ENCODE peak calls at places on chromosomes 7 and 10, in nine cellular contexts. One of them, this sample, is unnamed.

GRCh38 chr7:6375346-6376101 is 72.2 kb downstream of the DAGLB start:
- DNase-seq in testis: peak
- DNase-seq in H54: no peak
- DNase-seq in ovary: no peak
- DNase-seq in GM12892: no peak
- DNase-seq in GM12891: no peak
- DNase-seq in heart left ventricle: no peak
- DNase-seq in uterus: no peak
- DNase-seq in IMR-90: peak
- DNase-seq in this sample: peak

GRCh38 chr10:1465421-1465902 is 271.9 kb downstream of the ADARB2 start:
- DNase-seq in ovary: no peak
- DNase-seq in IMR-90: no peak
- DNase-seq in testis: no peak
- DNase-seq in GM12892: peak
- DNase-seq in uterus: no peak
- DNase-seq in GM12891: no peak
- DNase-seq in heart left ventricle: no peak
- DNase-seq in H54: no peak
- DNase-seq in this sample: no peak

GRCh38 chr10:29007748-29008610 is 280.9 kb upstream of the LYZL1 start:
- DNase-seq in GM12892: no peak
- DNase-seq in testis: peak
- DNase-seq in uterus: no peak
- DNase-seq in ovary: peak
- DNase-seq in GM12891: no peak
- DNase-seq in H54: no peak
- DNase-seq in heart left ventricle: no peak
- DNase-seq in IMR-90: no peak
- DNase-seq in this sample: no peak

GRCh38 chr7:91034459-91035368 is 229.5 kb upstream of the FZD1 start:
- DNase-seq in GM12891: no peak
- DNase-seq in IMR-90: peak
- DNase-seq in testis: peak
- DNase-seq in H54: peak
- DNase-seq in uterus: peak
- DNase-seq in GM12892: peak
- DNase-seq in ovary: no peak
- DNase-seq in heart left ventricle: peak
- DNase-seq in this sample: peak

GRCh38 chr10:89215511-89215910 is 8.4 kb upstream of the CH25H start:
- DNase-seq in testis: no peak
- DNase-seq in ovary: no peak
- DNase-seq in GM12892: no peak
- DNase-seq in heart left ventricle: no peak
- DNase-seq in H54: no peak
- DNase-seq in uterus: no peak
- DNase-seq in GM12891: no peak
- DNase-seq in IMR-90: peak
- DNase-seq in this sample: no peak

GRCh38 chr7:2707481-2707880 is 19.5 kb downstream of the AMZ1 start:
- DNase-seq in H54: no peak
- DNase-seq in GM12891: no peak
- DNase-seq in GM12892: no peak
- DNase-seq in IMR-90: no peak
- DNase-seq in heart left ventricle: no peak
- DNase-seq in ovary: no peak
- DNase-seq in uterus: no peak
- DNase-seq in testis: no peak
- DNase-seq in this sample: no peak

GRCh38 chr7:21253740-21254687 is 173.9 kb upstream of the SP4 start:
- DNase-seq in heart left ventricle: no peak
- DNase-seq in ovary: no peak
- DNase-seq in testis: peak
- DNase-seq in GM12891: peak
- DNase-seq in H54: peak
- DNase-seq in uterus: no peak
- DNase-seq in IMR-90: peak
- DNase-seq in GM12892: no peak
- DNase-seq in this sample: peak

GRCh38 chr10:132722980-132723970 is 62.7 kb downstream of the NKX6-2 start:
- DNase-seq in heart left ventricle: peak
- DNase-seq in GM12892: no peak
- DNase-seq in H54: no peak
- DNase-seq in IMR-90: no peak
- DNase-seq in testis: peak
- DNase-seq in uterus: no peak
- DNase-seq in GM12891: no peak
- DNase-seq in ovary: no peak
- DNase-seq in this sample: no peak

GRCh38 chr10:5442056-5442989 is 30.0 kb downstream of the NET1 start:
- DNase-seq in uterus: no peak
- DNase-seq in GM12891: no peak
- DNase-seq in testis: peak
- DNase-seq in H54: no peak
- DNase-seq in GM12892: no peak
- DNase-seq in ovary: no peak
- DNase-seq in heart left ventricle: no peak
- DNase-seq in IMR-90: peak
- DNase-seq in this sample: no peak

GRCh38 chr10:71893920-71894319 is 42.9 kb upstream of the PSAP start:
- DNase-seq in heart left ventricle: no peak
- DNase-seq in GM12892: no peak
- DNase-seq in GM12891: no peak
- DNase-seq in ovary: peak
- DNase-seq in testis: no peak
- DNase-seq in H54: no peak
- DNase-seq in IMR-90: no peak
- DNase-seq in uterus: no peak
- DNase-seq in this sample: no peak

GRCh38 chr7:139702313-139702731 is 75.5 kb downstream of the HIPK2 start:
- DNase-seq in IMR-90: no peak
- DNase-seq in GM12892: no peak
- DNase-seq in ovary: peak
- DNase-seq in heart left ventricle: peak
- DNase-seq in uterus: no peak
- DNase-seq in testis: no peak
- DNase-seq in H54: no peak
- DNase-seq in GM12891: no peak
- DNase-seq in this sample: no peak

GRCh38 chr7:79272066-79272669 is 181.3 kb downstream of the MAGI2 start:
- DNase-seq in testis: no peak
- DNase-seq in IMR-90: peak
- DNase-seq in heart left ventricle: no peak
- DNase-seq in GM12892: no peak
- DNase-seq in GM12891: no peak
- DNase-seq in ovary: no peak
- DNase-seq in uterus: no peak
- DNase-seq in H54: no peak
- DNase-seq in this sample: no peak

DNA sequence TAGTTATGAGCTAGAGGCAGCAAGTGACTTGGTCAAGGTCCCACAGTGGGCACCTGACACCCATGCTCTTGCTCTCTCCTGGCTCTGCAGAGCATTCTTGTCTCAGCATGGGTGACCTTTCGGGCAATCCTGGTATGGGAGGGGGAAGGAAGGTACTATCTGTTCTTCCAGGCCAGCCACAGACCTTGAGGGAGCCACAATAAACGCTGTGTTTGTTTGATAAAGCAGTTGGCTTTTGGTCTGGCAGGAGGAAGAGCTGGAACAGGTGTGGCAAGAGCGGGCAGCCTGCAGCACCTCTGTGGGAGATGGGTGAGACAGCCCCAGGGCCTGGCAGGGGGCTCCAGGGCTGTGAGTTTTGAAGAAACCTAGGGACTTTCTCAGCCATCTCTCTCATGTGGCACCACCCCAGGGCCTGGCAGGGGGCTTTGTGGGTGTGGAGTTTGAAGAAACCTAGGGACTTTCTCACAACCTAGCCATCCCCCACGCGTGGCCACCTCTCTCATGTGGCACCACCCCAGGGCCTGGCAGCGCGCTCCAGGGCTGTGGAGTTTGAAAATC is 11.4 kb downstream of the CLDN3 start:
- DNase-seq in H54: no peak
- DNase-seq in uterus: no peak
- DNase-seq in GM12892: no peak
- DNase-seq in testis: no peak
- DNase-seq in IMR-90: no peak
- DNase-seq in heart left ventricle: no peak
- DNase-seq in GM12891: no peak
- DNase-seq in ovary: no peak
- DNase-seq in this sample: peak
- TF ChIP-seq POLR2A in H54: no peak
- TF ChIP-seq POLR2A in uterus: no peak
- TF ChIP-seq POLR2A in GM12892: no peak
- TF ChIP-seq POLR2A in testis: no peak
- TF ChIP-seq POLR2A in IMR-90: no peak
- TF ChIP-seq POLR2A in heart left ventricle: no peak
- TF ChIP-seq POLR2A in GM12891: no peak
- TF ChIP-seq POLR2A in ovary: no peak
- TF ChIP-seq POLR2A in this sample: no peak

DNA sequence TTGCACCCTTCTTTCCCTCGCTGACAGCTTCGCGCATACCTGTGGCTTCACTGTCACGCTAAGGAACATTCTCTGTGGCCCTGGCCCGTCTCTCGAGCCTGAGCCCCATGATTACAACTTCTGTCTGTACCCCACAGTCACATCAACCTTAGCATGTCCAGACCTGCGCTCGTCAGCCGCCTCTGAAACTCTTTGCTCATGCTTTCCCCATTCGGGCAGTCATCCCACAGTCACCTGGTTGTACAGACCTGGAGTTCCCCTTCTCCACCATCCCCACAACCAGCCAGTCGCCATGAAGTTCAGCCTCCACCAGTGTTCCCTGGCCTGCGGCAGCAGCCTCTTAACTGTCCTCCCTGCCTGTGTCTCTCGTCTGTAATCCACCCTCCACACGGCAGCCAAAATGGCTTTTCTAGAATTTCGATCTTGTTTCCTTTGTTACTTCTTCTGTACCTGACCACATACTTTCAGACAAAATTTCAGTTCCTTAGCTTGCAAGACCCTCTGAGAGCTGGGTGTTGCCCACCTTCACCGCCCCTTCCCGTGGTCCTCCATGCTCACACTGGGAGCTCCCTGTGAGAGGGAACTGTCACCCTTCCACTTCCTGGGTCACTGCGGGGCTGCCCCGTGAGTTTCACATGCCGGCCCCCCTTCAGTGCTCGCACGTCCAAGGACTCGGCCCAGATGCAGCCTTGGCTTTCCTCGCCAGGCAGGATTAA is 229.2 kb downstream of the CELF2 start:
- DNase-seq in uterus: no peak
- DNase-seq in testis: no peak
- DNase-seq in GM12891: peak
- DNase-seq in IMR-90: no peak
- DNase-seq in heart left ventricle: no peak
- DNase-seq in GM12892: no peak
- DNase-seq in H54: no peak
- DNase-seq in ovary: no peak
- DNase-seq in this sample: no peak
- TF ChIP-seq POLR2A in uterus: no peak
- TF ChIP-seq POLR2A in testis: no peak
- TF ChIP-seq POLR2A in GM12891: peak
- TF ChIP-seq POLR2A in IMR-90: no peak
- TF ChIP-seq POLR2A in heart left ventricle: no peak
- TF ChIP-seq POLR2A in GM12892: no peak
- TF ChIP-seq POLR2A in H54: no peak
- TF ChIP-seq POLR2A in ovary: no peak
- TF ChIP-seq POLR2A in this sample: no peak

DNA sequence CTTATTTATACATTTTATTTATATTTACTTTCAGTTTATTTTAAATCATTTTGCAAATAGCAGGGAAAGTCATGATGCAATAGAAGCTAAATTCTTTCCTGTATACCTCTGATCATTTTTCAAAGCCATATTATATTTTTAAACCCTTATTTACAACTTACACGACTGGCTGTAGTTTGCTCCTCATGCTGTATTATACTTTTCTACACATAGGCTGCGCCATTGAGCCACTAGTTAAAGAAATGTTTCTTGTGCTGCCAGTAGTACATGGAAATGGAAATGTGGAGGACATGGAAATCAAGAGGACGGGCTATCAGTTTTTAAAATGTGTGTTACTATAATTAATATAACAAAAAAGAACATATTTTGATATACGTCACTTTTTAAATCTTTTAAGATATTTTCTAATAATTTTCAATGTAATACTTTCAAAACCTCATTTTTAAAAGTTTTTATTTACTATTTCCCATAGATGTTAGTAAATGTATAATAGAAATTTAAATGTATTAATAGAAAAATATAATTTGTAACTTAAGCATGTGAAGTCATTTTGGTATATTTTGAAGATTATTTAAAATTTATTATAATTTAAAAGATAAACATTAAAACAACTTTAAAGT is 118.5 kb downstream of the VTI1A start:
- DNase-seq in heart left ventricle: no peak
- DNase-seq in testis: peak
- DNase-seq in GM12891: no peak
- DNase-seq in IMR-90: peak
- DNase-seq in uterus: no peak
- DNase-seq in ovary: no peak
- DNase-seq in GM12892: no peak
- DNase-seq in H54: peak
- DNase-seq in this sample: peak
- TF ChIP-seq POLR2A in heart left ventricle: no peak
- TF ChIP-seq POLR2A in testis: no peak
- TF ChIP-seq POLR2A in GM12891: no peak
- TF ChIP-seq POLR2A in IMR-90: no peak
- TF ChIP-seq POLR2A in uterus: no peak
- TF ChIP-seq POLR2A in ovary: no peak
- TF ChIP-seq POLR2A in GM12892: no peak
- TF ChIP-seq POLR2A in H54: no peak
- TF ChIP-seq POLR2A in this sample: no peak

DNA sequence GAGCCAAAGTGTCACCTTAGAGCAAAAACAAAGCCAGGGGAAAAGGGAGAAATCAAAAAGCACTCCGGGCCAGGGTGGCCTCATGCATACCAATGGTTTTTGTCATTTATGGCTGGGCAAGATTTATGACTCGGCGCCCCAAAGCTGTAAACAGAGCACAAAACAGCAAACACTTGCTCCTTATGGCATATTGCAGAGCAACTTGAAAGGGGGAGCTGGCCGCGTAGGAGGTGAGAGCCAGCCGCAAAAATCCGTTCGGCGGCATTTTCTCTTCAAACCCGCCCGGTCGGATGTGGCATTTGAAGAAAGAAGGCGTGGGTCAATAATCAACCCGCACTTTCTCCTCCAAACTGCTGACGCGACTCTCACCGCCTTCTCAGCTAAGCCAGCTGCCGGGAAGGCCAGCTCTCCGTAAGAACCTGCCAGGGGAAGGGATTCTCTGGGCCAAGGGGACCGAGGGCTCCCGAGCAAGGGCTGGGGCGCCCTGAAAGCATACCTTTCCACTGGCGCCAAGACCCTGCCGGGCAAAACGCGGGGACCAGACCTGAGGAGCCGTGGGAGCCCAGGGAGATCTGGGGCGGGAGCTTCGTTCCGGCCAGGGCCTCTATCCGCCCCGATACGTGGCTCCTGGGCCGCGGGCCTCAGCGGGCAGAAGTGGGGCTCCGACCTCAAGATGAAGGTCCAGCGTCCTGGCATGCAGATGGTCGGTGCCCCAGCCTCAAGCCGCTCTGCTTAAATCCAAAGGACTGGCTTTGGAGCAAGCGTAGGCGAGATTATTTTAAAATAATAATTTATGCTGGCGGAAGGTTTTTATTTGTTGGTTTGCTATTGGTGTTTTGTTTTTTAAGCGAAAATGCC is 12.9 kb upstream of the HOXA2 start:
- DNase-seq in uterus: no peak
- DNase-seq in testis: no peak
- DNase-seq in heart left ventricle: no peak
- DNase-seq in GM12891: no peak
- DNase-seq in IMR-90: peak
- DNase-seq in GM12892: no peak
- DNase-seq in H54: no peak
- DNase-seq in ovary: no peak
- DNase-seq in this sample: no peak
- TF ChIP-seq POLR2A in uterus: no peak
- TF ChIP-seq POLR2A in testis: no peak
- TF ChIP-seq POLR2A in heart left ventricle: no peak
- TF ChIP-seq POLR2A in GM12891: no peak
- TF ChIP-seq POLR2A in IMR-90: peak
- TF ChIP-seq POLR2A in GM12892: no peak
- TF ChIP-seq POLR2A in H54: no peak
- TF ChIP-seq POLR2A in ovary: no peak
- TF ChIP-seq POLR2A in this sample: no peak